ENCODE peak calls at places on chromosomes 2 and 18, in seven cellular contexts. One of them, this sample, is unnamed. For H3K27me3, the result is how much of the 10 kb centered on the place peaks cover.

GRCh38 chr2:181465686-181466375 is 8.6 kb downstream of the ITGA4 start:
- DNase-seq in left lung: no peak
- DNase-seq in adrenal gland: no peak
- DNase-seq in heart left ventricle: no peak
- DNase-seq in thoracic aorta: no peak
- DNase-seq in tibial artery: no peak
- DNase-seq in MM.1S: no peak
- DNase-seq in this sample: no peak

GRCh38 chr2:238874330-238875050 is 26.6 kb downstream of the TWIST2 start:
- DNase-seq in left lung: no peak
- DNase-seq in adrenal gland: no peak
- DNase-seq in heart left ventricle: no peak
- DNase-seq in thoracic aorta: no peak
- DNase-seq in tibial artery: peak
- DNase-seq in MM.1S: no peak
- DNase-seq in this sample: no peak

GRCh38 chr2:128263902-128264331 is 54.8 kb downstream of the HS6ST1 start:
- DNase-seq in left lung: no peak
- DNase-seq in adrenal gland: no peak
- DNase-seq in heart left ventricle: no peak
- DNase-seq in thoracic aorta: no peak
- DNase-seq in tibial artery: no peak
- DNase-seq in MM.1S: no peak
- DNase-seq in this sample: no peak

GRCh38 chr2:84906900-84907714 is 1.7 kb downstream of the TMSB10 start:
- DNase-seq in left lung: peak
- DNase-seq in adrenal gland: peak
- DNase-seq in heart left ventricle: peak
- DNase-seq in thoracic aorta: no peak
- DNase-seq in tibial artery: peak
- DNase-seq in MM.1S: no peak
- DNase-seq in this sample: peak

GRCh38 chr18:53819174-53819573 is 405.3 kb downstream of the MBD2 start:
- DNase-seq in left lung: no peak
- DNase-seq in adrenal gland: no peak
- DNase-seq in heart left ventricle: no peak
- DNase-seq in thoracic aorta: no peak
- DNase-seq in tibial artery: no peak
- DNase-seq in MM.1S: no peak
- DNase-seq in this sample: no peak

GRCh38 chr2:85811173-85811849 is 57.5 kb downstream of the ATOH8 start:
- DNase-seq in left lung: peak
- DNase-seq in adrenal gland: no peak
- DNase-seq in heart left ventricle: no peak
- DNase-seq in thoracic aorta: no peak
- DNase-seq in tibial artery: peak
- DNase-seq in MM.1S: no peak
- DNase-seq in this sample: no peak

GRCh38 chr18:58025733-58026132 is 18.3 kb upstream of the NEDD4L start:
- DNase-seq in left lung: no peak
- DNase-seq in adrenal gland: no peak
- DNase-seq in heart left ventricle: no peak
- DNase-seq in thoracic aorta: no peak
- DNase-seq in tibial artery: no peak
- DNase-seq in MM.1S: no peak
- DNase-seq in this sample: no peak

GRCh38 chr18:9741821-9742541 is 33.9 kb downstream of the RAB31 start:
- DNase-seq in left lung: no peak
- DNase-seq in adrenal gland: peak
- DNase-seq in heart left ventricle: peak
- DNase-seq in thoracic aorta: no peak
- DNase-seq in tibial artery: peak
- DNase-seq in MM.1S: no peak
- DNase-seq in this sample: no peak

GRCh38 chr18:58231930-58232329 is 187.9 kb downstream of the NEDD4L start:
- DNase-seq in left lung: no peak
- DNase-seq in adrenal gland: no peak
- DNase-seq in heart left ventricle: no peak
- DNase-seq in thoracic aorta: no peak
- DNase-seq in tibial artery: no peak
- DNase-seq in MM.1S: no peak
- DNase-seq in this sample: no peak

GRCh38 chr18:27621236-27621890 is 436.3 kb upstream of the CHST9 start:
- DNase-seq in left lung: no peak
- DNase-seq in adrenal gland: no peak
- DNase-seq in heart left ventricle: no peak
- DNase-seq in thoracic aorta: no peak
- DNase-seq in tibial artery: no peak
- DNase-seq in MM.1S: no peak
- DNase-seq in this sample: no peak

GRCh38 chr18:3297025-3297984 is 35.4 kb downstream of the MYL12B start:
- DNase-seq in left lung: peak
- DNase-seq in adrenal gland: peak
- DNase-seq in heart left ventricle: peak
- DNase-seq in thoracic aorta: peak
- DNase-seq in tibial artery: peak
- DNase-seq in MM.1S: peak
- DNase-seq in this sample: peak

GRCh38 chr2:216294305-216294704 is 78.0 kb downstream of the MARCHF4 start:
- DNase-seq in left lung: no peak
- DNase-seq in adrenal gland: no peak
- DNase-seq in heart left ventricle: no peak
- DNase-seq in thoracic aorta: no peak
- DNase-seq in tibial artery: no peak
- DNase-seq in MM.1S: no peak
- DNase-seq in this sample: no peak

GRCh38 chr2:88880441-88880953 is 189.0 kb downstream of the RPIA start:
- DNase-seq in left lung: no peak
- DNase-seq in adrenal gland: peak
- DNase-seq in heart left ventricle: no peak
- DNase-seq in thoracic aorta: no peak
- DNase-seq in tibial artery: no peak
- DNase-seq in MM.1S: peak
- DNase-seq in this sample: no peak

GRCh38 chr2:165632594-165632993 is 161.5 kb downstream of the GALNT3 start:
- DNase-seq in left lung: no peak
- DNase-seq in adrenal gland: no peak
- DNase-seq in heart left ventricle: no peak
- DNase-seq in thoracic aorta: no peak
- DNase-seq in tibial artery: no peak
- DNase-seq in MM.1S: no peak
- DNase-seq in this sample: no peak

GRCh38 chr2:127193164-127193947 is 26.7 kb downstream of the CYP27C1 start:
- DNase-seq in left lung: no peak
- DNase-seq in adrenal gland: no peak
- DNase-seq in heart left ventricle: no peak
- DNase-seq in thoracic aorta: no peak
- DNase-seq in tibial artery: no peak
- DNase-seq in MM.1S: no peak
- DNase-seq in this sample: no peak

GRCh38 chr18:40283560-40283959 is 1671.5 kb upstream of the PIK3C3 start:
- DNase-seq in left lung: no peak
- DNase-seq in adrenal gland: no peak
- DNase-seq in heart left ventricle: no peak
- DNase-seq in thoracic aorta: no peak
- DNase-seq in tibial artery: no peak
- DNase-seq in MM.1S: no peak
- DNase-seq in this sample: no peak

GRCh38 chr18:26271917-26272549 is 45.8 kb downstream of the TAF4B start:
- DNase-seq in left lung: no peak
- DNase-seq in adrenal gland: no peak
- DNase-seq in heart left ventricle: no peak
- DNase-seq in thoracic aorta: no peak
- DNase-seq in tibial artery: no peak
- DNase-seq in MM.1S: no peak
- DNase-seq in this sample: no peak

GRCh38 chr2:85425588-85425987 is 7.1 kb downstream of the SH2D6 start:
- DNase-seq in left lung: no peak
- DNase-seq in adrenal gland: no peak
- DNase-seq in heart left ventricle: no peak
- DNase-seq in thoracic aorta: no peak
- DNase-seq in tibial artery: no peak
- DNase-seq in MM.1S: no peak
- DNase-seq in this sample: no peak

GRCh38 chr2:84486436-84487115 is 27.5 kb upstream of the SUCLG1 start:
- DNase-seq in left lung: peak
- DNase-seq in adrenal gland: no peak
- DNase-seq in heart left ventricle: no peak
- DNase-seq in thoracic aorta: no peak
- DNase-seq in tibial artery: no peak
- DNase-seq in MM.1S: no peak
- DNase-seq in this sample: no peak

GRCh38 chr2:120175000-120175581 is 48.1 kb downstream of the TMEM185B start:
- DNase-seq in left lung: no peak
- DNase-seq in adrenal gland: peak
- DNase-seq in heart left ventricle: no peak
- DNase-seq in thoracic aorta: no peak
- DNase-seq in tibial artery: no peak
- DNase-seq in MM.1S: peak
- DNase-seq in this sample: no peak

GRCh38 chr2:943821-944220 is 6.8 kb upstream of the SNTG2 start:
- DNase-seq in left lung: no peak
- DNase-seq in adrenal gland: no peak
- DNase-seq in heart left ventricle: no peak
- DNase-seq in thoracic aorta: no peak
- DNase-seq in tibial artery: no peak
- DNase-seq in MM.1S: no peak
- DNase-seq in this sample: no peak
- H3K27me3 ChIP-seq in left lung: under half
- H3K27me3 ChIP-seq in adrenal gland: under half
- H3K27me3 ChIP-seq in heart left ventricle: under half
- H3K27me3 ChIP-seq in thoracic aorta: under half
- H3K27me3 ChIP-seq in tibial artery: under half
- H3K27me3 ChIP-seq in MM.1S: under half
- H3K27me3 ChIP-seq in this sample: under half

DNA sequence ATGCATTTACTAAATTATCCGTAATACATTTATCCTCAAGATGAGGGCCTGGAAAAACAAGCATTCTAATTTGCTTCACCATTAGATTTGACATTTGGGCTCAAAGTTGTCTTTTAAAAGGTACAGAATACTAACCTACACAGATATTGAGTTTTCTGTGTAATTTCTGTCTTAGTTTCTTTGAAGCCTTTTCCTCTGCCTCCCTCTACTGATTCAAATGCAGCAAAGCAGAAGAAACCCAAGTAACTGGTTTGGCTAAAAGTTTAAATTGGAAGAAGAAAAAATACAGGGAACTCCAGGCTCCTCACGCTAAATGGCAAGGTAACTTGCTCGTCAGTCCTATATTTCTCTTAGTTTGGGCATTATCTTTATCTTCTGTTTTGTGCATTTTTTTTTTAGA is 53.3 kb upstream of the SLC5A7 start:
- DNase-seq in left lung: no peak
- DNase-seq in adrenal gland: no peak
- DNase-seq in heart left ventricle: no peak
- DNase-seq in thoracic aorta: no peak
- DNase-seq in tibial artery: no peak
- DNase-seq in MM.1S: peak
- DNase-seq in this sample: no peak
- TF ChIP-seq CTCF in left lung: no peak
- TF ChIP-seq CTCF in adrenal gland: no peak
- TF ChIP-seq CTCF in heart left ventricle: peak
- TF ChIP-seq CTCF in thoracic aorta: peak
- TF ChIP-seq CTCF in tibial artery: peak
- TF ChIP-seq CTCF in MM.1S: peak
- TF ChIP-seq CTCF in this sample: peak

DNA sequence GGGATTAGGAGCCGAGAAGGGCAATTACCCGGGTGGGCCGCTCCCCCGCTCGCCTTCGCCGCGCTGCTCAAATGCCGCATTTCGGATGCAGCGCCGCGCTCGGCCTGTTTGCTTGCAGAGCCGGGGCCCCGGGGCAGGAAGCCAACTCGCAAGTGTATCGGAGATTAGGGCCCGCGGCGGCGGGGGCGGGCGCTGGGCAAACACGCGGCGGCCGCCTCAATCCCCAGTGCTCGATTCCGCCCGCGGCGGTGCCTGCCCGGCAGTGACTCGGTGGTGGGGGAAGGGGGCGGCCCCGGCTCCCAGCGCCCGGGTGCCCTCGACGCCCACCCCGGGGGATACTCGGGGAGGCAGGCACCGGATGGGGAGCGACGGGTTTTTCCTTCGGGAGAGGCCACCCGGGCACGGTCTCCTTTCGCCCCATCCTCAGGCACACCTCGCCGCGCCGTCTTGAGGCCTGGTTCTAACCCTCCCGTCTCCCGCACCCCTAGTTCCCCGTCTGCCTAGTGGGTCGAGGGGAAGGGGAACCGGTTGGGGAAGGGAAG is 26.6 kb upstream of the NOTO start:
- DNase-seq in left lung: peak
- DNase-seq in adrenal gland: peak
- DNase-seq in heart left ventricle: peak
- DNase-seq in thoracic aorta: peak
- DNase-seq in tibial artery: peak
- DNase-seq in MM.1S: peak
- DNase-seq in this sample: peak
- H3K4me3 ChIP-seq in left lung: peak
- H3K4me3 ChIP-seq in adrenal gland: peak
- H3K4me3 ChIP-seq in heart left ventricle: peak
- H3K4me3 ChIP-seq in thoracic aorta: peak
- H3K4me3 ChIP-seq in tibial artery: peak
- H3K4me3 ChIP-seq in MM.1S: peak
- H3K4me3 ChIP-seq in this sample: peak

GRCh38 chr2:152098033-152098797 is 629 bp downstream of the CACNB4 start:
- DNase-seq in left lung: peak
- DNase-seq in adrenal gland: peak
- DNase-seq in heart left ventricle: peak
- DNase-seq in thoracic aorta: no peak
- DNase-seq in tibial artery: peak
- DNase-seq in MM.1S: no peak
- DNase-seq in this sample: peak

GRCh38 chr2:152099655-152100050 is 809 bp upstream of the CACNB4 start:
- DNase-seq in left lung: no peak
- DNase-seq in adrenal gland: no peak
- DNase-seq in heart left ventricle: no peak
- DNase-seq in thoracic aorta: no peak
- DNase-seq in tibial artery: no peak
- DNase-seq in MM.1S: no peak
- DNase-seq in this sample: no peak

GRCh38 chr2:152100961-152101360 is 2.1 kb upstream of the CACNB4 start:
- DNase-seq in left lung: no peak
- DNase-seq in adrenal gland: no peak
- DNase-seq in heart left ventricle: no peak
- DNase-seq in thoracic aorta: no peak
- DNase-seq in tibial artery: no peak
- DNase-seq in MM.1S: no peak
- DNase-seq in this sample: no peak

GRCh38 chr2:152097291-152098032 is 1.4 kb downstream of the CACNB4 start:
- DNase-seq in left lung: no peak
- DNase-seq in adrenal gland: peak
- DNase-seq in heart left ventricle: no peak
- DNase-seq in thoracic aorta: no peak
- DNase-seq in tibial artery: no peak
- DNase-seq in MM.1S: no peak
- DNase-seq in this sample: no peak

GRCh38 chr2:152098798-152099654 is at the start of gene CACNB4:
- DNase-seq in left lung: peak
- DNase-seq in adrenal gland: peak
- DNase-seq in heart left ventricle: peak
- DNase-seq in thoracic aorta: no peak
- DNase-seq in tibial artery: no peak
- DNase-seq in MM.1S: no peak
- DNase-seq in this sample: peak
- H3K27me3 ChIP-seq in left lung: under half
- H3K27me3 ChIP-seq in adrenal gland: under half
- H3K27me3 ChIP-seq in heart left ventricle: under half
- H3K27me3 ChIP-seq in thoracic aorta: under half
- H3K27me3 ChIP-seq in tibial artery: under half
- H3K27me3 ChIP-seq in MM.1S: under half
- H3K27me3 ChIP-seq in this sample: under half

GRCh38 chr2:11359865-11360264 is 15.4 kb upstream of the ROCK2 start:
- DNase-seq in left lung: no peak
- DNase-seq in adrenal gland: no peak
- DNase-seq in heart left ventricle: no peak
- DNase-seq in thoracic aorta: no peak
- DNase-seq in tibial artery: no peak
- DNase-seq in MM.1S: no peak
- DNase-seq in this sample: no peak
- TF ChIP-seq CTCF in left lung: no peak
- TF ChIP-seq CTCF in adrenal gland: no peak
- TF ChIP-seq CTCF in heart left ventricle: no peak
- TF ChIP-seq CTCF in thoracic aorta: no peak
- TF ChIP-seq CTCF in tibial artery: no peak
- TF ChIP-seq CTCF in MM.1S: no peak
- TF ChIP-seq CTCF in this sample: no peak

This sample was measured in GM06990.